ENCODE peak calls at places on chromosome 16, in eight cellular contexts. X is OCI-M1; F is KBM-7; P is kidney glomerular epithelial cell; R is GDM1; C is tibial nerve; V is HEK293T; I is activated CD4-positive, CD25-positive, alpha-beta regulatory T cell. J is an unnamed sample.

GRCh38 chr16:83015871-83016270 is 389.1 kb downstream of the CDH13 start:
- DNase-seq in C (no peak), P (no peak), V (no peak), R (no peak), I (no peak), F (no peak), X (no peak), J (no peak)

GRCh38 chr16:10256855-10257641 is 74.8 kb upstream of the GRIN2A start:
- DNase-seq in F (peak; percentile 65), I (peak; percentile 23), R (no peak), X (peak; percentile 62), V (peak; percentile 75), C (peak; percentile 6), P (peak; percentile 13), J (peak; percentile 15)

GRCh38 chr16:67881557-67882220 is 3.0 kb upstream of the NRN1L start:
- DNase-seq in C (no peak), P (no peak), R (no peak), F (no peak), I (no peak), V (no peak), X (no peak), J (no peak)

GRCh38 chr16:2663553-2664521 is 18.5 kb upstream of the KCTD5 start:
- DNase-seq in R (no peak), P (no peak), X (peak; percentile 69), I (no peak), F (no peak), C (no peak), V (peak; percentile 21), J (no peak)

GRCh38 chr16:79006206-79006605 is 594.3 kb downstream of the MAF start:
- DNase-seq in P (no peak), V (no peak), R (no peak), C (no peak), F (no peak), I (no peak), X (no peak), J (no peak)

GRCh38 chr16:73014768-73015167 is 33.2 kb downstream of the ZFHX3 start:
- DNase-seq in C (no peak), I (no peak), V (no peak), P (no peak), R (no peak), F (no peak), X (no peak), J (no peak)

GRCh38 chr16:918068-918467 is 52.7 kb downstream of the LMF1 start:
- DNase-seq in F (no peak), P (no peak), R (no peak), V (no peak), X (no peak), C (no peak), I (no peak), J (peak; percentile 62)

GRCh38 chr16:1401061-1401757 is 13.3 kb downstream of the UNKL start:
- DNase-seq in F (no peak), C (no peak), P (no peak), R (no peak), X (no peak), V (no peak), I (no peak), J (no peak)

GRCh38 chr16:72264776-72265175 is 92.8 kb upstream of the PMFBP1 start:
- DNase-seq in R (no peak), F (no peak), P (peak; percentile 4), I (no peak), V (no peak), C (no peak), X (no peak), J (peak; percentile 21)

GRCh38 chr16:10906914-10907756 is 30.1 kb downstream of the CIITA start:
- DNase-seq in I (no peak), C (no peak), P (no peak), V (no peak), F (no peak), R (no peak), X (no peak), J (no peak)

GRCh38 chr16:27817038-27817437 is 246.5 kb downstream of the GSG1L start:
- DNase-seq in F (no peak), X (no peak), V (no peak), C (no peak), R (no peak), P (no peak), I (no peak), J (no peak)

GRCh38 chr16:50644730-50645129 is 36.4 kb downstream of the SNX20 start:
- DNase-seq in F (peak; percentile 25), V (no peak), R (no peak), P (peak; percentile 6), C (peak; percentile 31), X (peak; percentile 19), I (no peak), J (no peak)

GRCh38 chr16:69851491-69852240 is 89.5 kb downstream of the WWP2 start:
- DNase-seq in X (no peak), P (no peak), F (no peak), I (no peak), R (no peak), V (no peak), C (no peak), J (no peak)

GRCh38 chr16:57042157-57043111 is 49.9 kb upstream of the CPNE2 start:
- DNase-seq in V (no peak), X (no peak), C (no peak), I (peak; percentile 73), R (no peak), F (peak; percentile 38), P (peak; percentile 26), J (no peak)

GRCh38 chr16:71537643-71538042 is 11.4 kb downstream of the CHST4 start:
- DNase-seq in R (no peak), C (no peak), F (peak; percentile 50), I (peak; percentile 3), V (peak; percentile 59), X (peak; percentile 67), P (peak; percentile 28), J (peak; percentile 70)

GRCh38 chr16:22191966-22192260 is 14.2 kb upstream of the EEF2K start:
- DNase-seq in I (peak; percentile 11), X (peak; percentile 80), F (no peak), C (no peak), P (no peak), R (no peak), V (no peak), J (peak; percentile 37)

GRCh38 chr16:87410958-87411357 is 18.8 kb downstream of the MAP1LC3B start:
- DNase-seq in X (no peak), F (no peak), C (no peak), P (no peak), R (no peak), I (no peak), V (no peak), J (no peak)

J was measured in NCI-H146.